ENCODE peak calls at places on chromosomes 11 and 22, in seven cellular contexts. T is HL-60, X is cardiac muscle cell, L is AG09309, F is neural progenitor cell, M is testis, W is Peyer's patch. S is an unnamed sample.

GRCh38 chr11:119774180-119774763 is 45.3 kb upstream of the NECTIN1 start:
- DNase-seq in T (no peak), X (peak), L (no peak), F (peak), M (no peak), W (no peak), S (no peak)

GRCh38 chr22:22060200-22061084 is 77.9 kb upstream of the TOP3B start:
- DNase-seq in T (peak), X (peak), L (no peak), F (peak), M (peak), W (peak), S (no peak)

GRCh38 chr22:39094717-39095389 is 2.2 kb upstream of the APOBEC3H start:
- DNase-seq in T (no peak), X (no peak), L (no peak), F (no peak), M (no peak), W (peak), S (no peak)

GRCh38 chr11:17508816-17509215 is 32.2 kb upstream of the ABCC8 start:
- DNase-seq in T (no peak), X (peak), L (no peak), F (no peak), M (no peak), W (no peak), S (no peak)

GRCh38 chr11:132177106-132177505 is 806.7 kb downstream of the NTM start:
- DNase-seq in T (no peak), X (peak), L (peak), F (peak), M (no peak), W (no peak), S (peak)

GRCh38 chr11:72569966-72570892 is 104.0 kb downstream of the PDE2A start:
- DNase-seq in T (no peak), X (peak), L (peak), F (no peak), M (no peak), W (peak), S (peak)

GRCh38 chr11:39442177-39442576 is 2017.3 kb downstream of the LRRC4C start:
- DNase-seq in T (no peak), X (no peak), L (no peak), F (no peak), M (no peak), W (no peak), S (no peak)

GRCh38 chr11:1208361-1209261 is 14.3 kb upstream of the MUC5B start:
- DNase-seq in T (no peak), X (no peak), L (no peak), F (no peak), M (no peak), W (peak), S (no peak)

GRCh38 chr22:39898997-39899396 is 1.9 kb upstream of the GRAP2 start:
- DNase-seq in T (peak), X (no peak), L (no peak), F (no peak), M (no peak), W (peak), S (no peak)

GRCh38 chr11:15911377-15912044 is 444.8 kb downstream of the SOX6 start:
- DNase-seq in T (peak), X (peak), L (no peak), F (no peak), M (peak), W (no peak), S (no peak)

GRCh38 chr11:67351275-67352005 is 1.9 kb downstream of the POLD4 start:
- DNase-seq in T (peak), X (peak), L (no peak), F (peak), M (peak), W (peak), S (no peak)

GRCh38 chr11:134050541-134051383 is 18.1 kb upstream of the JAM3 start:
- DNase-seq in T (peak), X (peak), L (no peak), F (peak), M (peak), W (peak), S (no peak)

GRCh38 chr11:32658639-32659406 is 75.2 kb downstream of the EIF3M start:
- DNase-seq in T (no peak), X (no peak), L (no peak), F (no peak), M (no peak), W (no peak), S (no peak)

GRCh38 chr11:27233654-27234042 is 129.4 kb downstream of the CCDC34 start:
- DNase-seq in T (no peak), X (no peak), L (no peak), F (no peak), M (no peak), W (no peak), S (no peak)

GRCh38 chr11:3136542-3137455 is 28.3 kb downstream of the OSBPL5 start:
- DNase-seq in T (no peak), X (no peak), L (no peak), F (no peak), M (no peak), W (no peak), S (no peak)

GRCh38 chr11:126464796-126465195 is 109.3 kb downstream of the ST3GAL4 start:
- DNase-seq in T (peak), X (no peak), L (no peak), F (no peak), M (no peak), W (no peak), S (no peak)

GRCh38 chr11:19766810-19767209 is 54.2 kb downstream of the NAV2 start:
- DNase-seq in T (no peak), X (no peak), L (no peak), F (no peak), M (no peak), W (peak), S (no peak)

GRCh38 chr11:43518407-43519165 is 159.9 kb downstream of the TTC17 start:
- DNase-seq in T (no peak), X (peak), L (no peak), F (no peak), M (no peak), W (no peak), S (no peak)

GRCh38 chr11:109858152-109858551 is 235.0 kb upstream of the ZC3H12C start:
- DNase-seq in T (no peak), X (no peak), L (no peak), F (no peak), M (no peak), W (no peak), S (no peak)

GRCh38 chr11:70536051-70536877 is 137.9 kb downstream of the CTTN start:
- DNase-seq in T (no peak), X (no peak), L (no peak), F (no peak), M (no peak), W (peak), S (no peak)

GRCh38 chr11:102798012-102798746 is at the start of gene MMP1:
- DNase-seq in T (no peak), X (peak), L (peak), F (no peak), M (no peak), W (peak), S (peak)

GRCh38 chr22:45627489-45628233 is 44.0 kb upstream of the ATXN10 start:
- DNase-seq in T (no peak), X (no peak), L (no peak), F (no peak), M (no peak), W (no peak), S (no peak)

GRCh38 chr11:128458316-128458715 is 129.0 kb downstream of the ETS1 start:
- DNase-seq in T (no peak), X (peak), L (no peak), F (no peak), M (no peak), W (no peak), S (no peak)

GRCh38 chr22:24205438-24206189 is 24.3 kb downstream of the SUSD2 start:
- DNase-seq in T (no peak), X (no peak), L (no peak), F (no peak), M (no peak), W (no peak), S (no peak)

GRCh38 chr11:120718171-120718570 is 206.6 kb downstream of the GRIK4 start:
- DNase-seq in T (no peak), X (no peak), L (no peak), F (no peak), M (no peak), W (no peak), S (no peak)

GRCh38 chr11:79054636-79055035 is 386.2 kb downstream of the TENM4 start:
- DNase-seq in T (no peak), X (peak), L (peak), F (no peak), M (no peak), W (no peak), S (no peak)

GRCh38 chr11:100221791-100222190 is 465.3 kb upstream of the ARHGAP42 start:
- DNase-seq in T (no peak), X (no peak), L (no peak), F (no peak), M (no peak), W (no peak), S (no peak)

GRCh38 chr11:124740277-124740882 is 638 bp downstream of the NRGN start:
- DNase-seq in T (peak), X (no peak), L (no peak), F (peak), M (no peak), W (peak), S (no peak)

GRCh38 chr11:125968363-125968762 is 22.5 kb downstream of the VSIG10L2 start:
- DNase-seq in T (no peak), X (peak), L (no peak), F (no peak), M (no peak), W (no peak), S (no peak)

GRCh38 chr11:108664241-108664640 is 628 bp upstream of the DDX10 start:
- DNase-seq in T (no peak), X (no peak), L (no peak), F (no peak), M (no peak), W (no peak), S (no peak)

GRCh38 chr11:123561046-123561781 is 93.2 kb downstream of the SCN3B start:
- DNase-seq in T (no peak), X (peak), L (no peak), F (peak), M (peak), W (no peak), S (no peak)

GRCh38 chr11:70575396-70576060 is 177.2 kb downstream of the CTTN start:
- DNase-seq in T (no peak), X (no peak), L (no peak), F (no peak), M (no peak), W (no peak), S (no peak)

GRCh38 chr11:2590131-2590950 is 109.5 kb downstream of the KCNQ1OT1 start:
- DNase-seq in T (no peak), X (no peak), L (no peak), F (no peak), M (no peak), W (no peak), S (no peak)

GRCh38 chr11:127056338-127056971 is 55.9 kb upstream of the KIRREL3 start:
- DNase-seq in T (no peak), X (no peak), L (no peak), F (no peak), M (no peak), W (no peak), S (no peak)

GRCh38 chr11:117519170-117519569 is 191.5 kb downstream of the CEP164 start:
- DNase-seq in T (no peak), X (no peak), L (no peak), F (peak), M (peak), W (peak), S (peak)

GRCh38 chr11:128913806-128914205 is 22.6 kb downstream of the KCNJ5 start:
- DNase-seq in T (no peak), X (no peak), L (no peak), F (no peak), M (no peak), W (no peak), S (no peak)

GRCh38 chr11:27429740-27430451 is 42.7 kb downstream of the LGR4 start:
- DNase-seq in T (no peak), X (no peak), L (no peak), F (no peak), M (no peak), W (no peak), S (no peak)

GRCh38 chr22:35611200-35611890 is 5.8 kb downstream of the MB start:
- DNase-seq in T (no peak), X (no peak), L (no peak), F (no peak), M (no peak), W (no peak), S (no peak)

GRCh38 chr11:11769782-11770181 is 72.0 kb upstream of the USP47 start:
- DNase-seq in T (no peak), X (no peak), L (no peak), F (no peak), M (no peak), W (no peak), S (no peak)
- H3K4me3 ChIP-seq in T (no peak), X (no peak), L (no peak), F (no peak), M (no peak), W (no peak), S (no peak)

GRCh38 chr11:65430406-65431217 is 8.0 kb downstream of the NEAT1 start:
- DNase-seq in T (no peak), X (peak), L (peak), F (no peak), M (peak), W (peak), S (no peak)

GRCh38 chr11:65431452-65432132 is 9.0 kb downstream of the NEAT1 start:
- DNase-seq in T (no peak), X (peak), L (no peak), F (no peak), M (peak), W (peak), S (no peak)

GRCh38 chr11:65433657-65434056 is 11.1 kb downstream of the NEAT1 start:
- DNase-seq in T (no peak), X (no peak), L (no peak), F (no peak), M (no peak), W (no peak), S (no peak)

GRCh38 chr11:65432686-65433582 is 10.3 kb downstream of the NEAT1 start:
- DNase-seq in T (peak), X (peak), L (no peak), F (no peak), M (no peak), W (no peak), S (no peak)

GRCh38 chr11:65432133-65432650 is 9.6 kb downstream of the NEAT1 start:
- DNase-seq in T (no peak), X (peak), L (no peak), F (no peak), M (no peak), W (no peak), S (no peak)
- H3K4me3 ChIP-seq in T (no peak), X (no peak), L (no peak), F (no peak), M (no peak), W (no peak), S (peak)

GRCh38 chr22:50251472-50252054 is 498 bp upstream of the HDAC10 start:
- DNase-seq in T (no peak), X (no peak), L (no peak), F (no peak), M (no peak), W (no peak), S (no peak)
- H3K4me3 ChIP-seq in T (peak), X (peak), L (peak), F (peak), M (peak), W (peak), S (peak)

DNA sequence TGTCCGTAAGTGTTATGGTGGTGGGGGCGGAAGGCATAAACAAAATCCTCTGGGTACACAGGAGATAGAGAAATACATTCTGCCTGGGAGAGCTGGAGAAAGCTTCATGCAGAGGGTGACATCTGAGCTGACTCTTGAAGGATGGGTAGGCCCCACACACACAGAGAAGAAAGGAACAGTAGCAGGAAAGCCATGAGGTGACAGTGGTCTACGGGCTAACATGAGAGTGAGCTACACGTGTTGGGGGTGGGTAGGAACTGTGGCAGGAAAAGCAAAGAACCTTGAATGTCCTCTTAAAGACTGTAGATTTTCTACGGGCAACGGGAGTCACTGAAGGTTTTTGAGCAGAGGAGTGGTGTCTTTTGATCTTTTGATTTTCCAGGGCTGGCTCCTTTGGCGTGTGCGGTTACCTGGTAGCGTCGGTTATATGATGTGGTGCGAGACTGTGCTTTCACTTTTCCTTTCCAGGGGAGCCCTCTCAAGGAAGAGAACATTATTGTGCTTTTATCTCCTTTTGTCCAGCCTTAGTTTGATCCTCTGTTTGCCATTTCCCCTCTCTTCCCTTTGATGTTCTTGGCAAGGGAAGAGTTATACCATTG is 39.7 kb downstream of the ADAMTS8 start:
- DNase-seq in T (no peak), X (no peak), L (no peak), F (no peak), M (no peak), W (no peak), S (no peak)
- H3K4me3 ChIP-seq in T (no peak), X (no peak), L (no peak), F (no peak), M (no peak), W (peak), S (no peak)

S was measured in kidney epithelial cell.